ENCODE peak calls at places on chromosomes 2 and 18, in four cellular contexts. Q is fibroblast of lung, O is ovary, Z is A549. E is an unnamed sample.

GRCh38 chr2:232872826-232873225 is 2.8 kb downstream of the SNORC start:
- DNase-seq in O (no peak), Z (no peak), Q (no peak), E (no peak)

GRCh38 chr2:33766175-33766574 is 167.1 kb upstream of the FAM98A start:
- DNase-seq in O (no peak), Q (no peak), Z (no peak), E (no peak)

GRCh38 chr2:112491946-112492345 is 10.0 kb downstream of the TTL start:
- DNase-seq in Z (no peak), Q (no peak), O (no peak), E (no peak)

GRCh38 chr2:161161074-161161577 is 898 bp downstream of the TANK start:
- DNase-seq in Q (no peak), Z (no peak), O (no peak), E (no peak)

GRCh38 chr2:201262718-201263117 is 2.4 kb downstream of the CASP8 start:
- DNase-seq in O (no peak), Z (no peak), Q (no peak), E (no peak)

GRCh38 chr2:98569197-98569793 is 39.0 kb downstream of the COA5 start:
- DNase-seq in Z (peak; percentile 51), Q (no peak), O (peak; percentile 52), E (peak; percentile 60)

GRCh38 chr2:69255760-69256159 is 131.3 kb downstream of the GFPT1 start:
- DNase-seq in O (no peak), Q (no peak), Z (no peak), E (peak; percentile 49)

GRCh38 chr2:171726841-171727460 is 39.7 kb downstream of the DYNC1I2 start:
- DNase-seq in Q (no peak), O (no peak), Z (no peak), E (no peak)

GRCh38 chr2:232478571-232479340 is 8.9 kb downstream of the ECEL1 start:
- DNase-seq in Z (no peak), Q (no peak), O (peak; percentile 21), E (no peak)

GRCh38 chr2:133836691-133837090 is 268.4 kb upstream of the NCKAP5 start:
- DNase-seq in Q (no peak), O (no peak), Z (no peak), E (no peak)

GRCh38 chr2:160921401-160921964 is 238.7 kb upstream of the TANK start:
- DNase-seq in Q (no peak), O (peak; percentile 64), Z (no peak), E (peak; percentile 28)

GRCh38 chr18:79637921-79638855 is 41.4 kb upstream of the CTDP1 start:
- DNase-seq in O (no peak), Q (no peak), Z (no peak), E (no peak)

GRCh38 chr18:37286801-37287200 is 278.8 kb downstream of the CELF4 start:
- DNase-seq in Q (no peak), Z (no peak), O (no peak), E (no peak)

GRCh38 chr2:235268535-235268934 is 225.3 kb upstream of the AGAP1 start:
- DNase-seq in O (no peak), Q (peak; percentile 54), Z (no peak), E (no peak)

DNA sequence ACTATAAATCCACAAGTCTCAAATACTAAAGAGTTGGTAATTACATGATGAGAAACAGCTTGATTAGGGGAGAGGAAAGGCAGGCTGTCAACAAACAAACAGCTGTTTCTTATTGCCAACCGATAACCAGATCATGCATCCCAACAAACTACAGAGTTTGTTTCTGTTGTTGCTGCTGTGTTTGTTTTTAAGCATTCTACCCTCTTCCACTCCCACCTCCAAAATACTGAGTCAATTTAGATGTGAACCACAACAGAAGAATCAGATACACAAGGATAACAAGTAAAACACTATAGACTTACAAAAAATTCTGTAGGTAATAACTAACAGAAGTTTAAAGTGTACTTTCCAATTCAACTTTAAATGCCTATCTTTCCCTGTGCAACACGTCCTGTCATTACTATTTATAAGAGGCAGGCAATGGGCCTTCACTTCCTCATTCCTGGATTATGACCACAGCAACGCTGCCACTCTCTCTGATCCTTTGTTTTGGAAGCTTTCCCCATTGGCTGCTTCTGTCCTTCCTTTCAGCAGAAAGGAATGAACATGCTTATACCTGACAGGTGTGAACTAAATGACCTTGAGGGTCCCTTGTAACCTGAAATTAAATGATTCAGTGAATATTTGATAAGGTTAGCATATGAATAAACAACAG is 152.0 kb downstream of the SRBD1 start:
- DNase-seq in O (no peak), Q (peak; percentile 60), Z (peak; percentile 33), E (peak; percentile 62)
- H3K4me3 ChIP-seq in O (no peak overlapping the region), Q (no peak overlapping the region), Z (no peak overlapping the region), E (no peak overlapping the region)

DNA sequence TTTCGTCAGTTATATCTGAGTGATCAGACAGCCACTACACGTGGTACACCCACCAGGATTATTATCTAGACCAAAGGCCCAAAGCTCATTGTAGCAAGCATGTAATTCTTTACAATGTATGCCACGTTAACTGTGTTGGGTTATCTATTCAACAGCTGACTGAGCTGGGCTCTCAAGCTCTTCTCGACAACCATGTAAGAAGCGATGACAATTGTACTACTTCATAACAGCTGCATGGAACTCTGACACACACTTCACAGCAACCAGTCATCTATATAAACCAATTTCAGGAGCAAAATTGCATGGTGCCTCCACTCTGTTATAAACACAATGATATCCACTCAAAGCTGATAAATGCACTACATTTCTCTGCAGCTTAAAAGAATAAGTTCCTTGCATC is 701.8 kb downstream of the NR4A2 start:
- DNase-seq in Q (no peak), Z (no peak), O (no peak), E (peak; percentile 90)
- H3K4me1 ChIP-seq in Q (no peaks in the 10 kb centered on the region), Z (no peaks in the 10 kb centered on the region), O (no peaks in the 10 kb centered on the region), E (peaks cover 36% of the 10 kb centered on the region)

DNA sequence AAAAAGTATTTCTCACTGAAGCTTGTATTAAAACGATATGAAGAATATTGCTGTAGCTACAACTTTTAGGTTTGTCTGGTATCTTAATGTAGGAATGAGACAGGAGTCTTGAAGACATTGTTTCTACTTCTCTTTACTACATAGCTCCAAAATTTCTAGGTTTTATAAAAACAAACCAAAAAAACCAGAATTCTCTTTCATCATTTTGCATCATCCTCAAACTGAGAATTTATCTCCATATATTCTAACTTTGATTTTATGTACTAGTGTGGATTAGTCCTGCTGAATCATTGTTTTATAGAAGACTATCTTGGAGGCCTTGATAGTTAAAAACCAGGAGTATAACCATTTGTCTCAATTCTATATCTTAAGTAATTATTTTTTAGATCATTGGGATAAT is 100.2 kb downstream of the ICA1L start:
- DNase-seq in Z (no peak), Q (peak; percentile 37), O (no peak), E (no peak)
- H3K4me3 ChIP-seq in Z (no peak overlapping the region), Q (no peak overlapping the region), O (no peak overlapping the region), E (no peak overlapping the region)

DNA sequence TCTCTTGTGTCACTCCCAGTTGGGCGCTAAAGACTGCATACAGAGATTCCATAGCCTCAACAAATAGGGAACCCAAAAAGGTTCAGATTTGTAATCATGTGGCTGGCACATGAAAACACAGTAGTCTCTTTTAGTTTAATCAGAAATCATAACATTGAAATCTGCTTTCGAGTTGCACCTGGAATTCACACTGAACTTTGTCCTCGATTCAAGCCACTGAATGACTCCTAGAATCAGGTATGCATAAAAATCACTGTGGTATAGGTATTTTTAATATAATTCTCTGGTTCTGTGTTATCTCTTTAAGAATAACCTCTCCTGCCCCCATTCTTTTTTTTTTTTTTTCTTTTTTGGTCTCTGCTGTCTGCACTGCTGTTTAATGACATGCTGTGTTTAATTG is 150.2 kb downstream of the KCNH7 start:
- DNase-seq in O (no peak), Q (no peak), Z (no peak), E (no peak)
- H3K4me1 ChIP-seq in O (no peaks in the 10 kb centered on the region), Q (no peaks in the 10 kb centered on the region), Z (no peaks in the 10 kb centered on the region), E (no peaks in the 10 kb centered on the region)

DNA sequence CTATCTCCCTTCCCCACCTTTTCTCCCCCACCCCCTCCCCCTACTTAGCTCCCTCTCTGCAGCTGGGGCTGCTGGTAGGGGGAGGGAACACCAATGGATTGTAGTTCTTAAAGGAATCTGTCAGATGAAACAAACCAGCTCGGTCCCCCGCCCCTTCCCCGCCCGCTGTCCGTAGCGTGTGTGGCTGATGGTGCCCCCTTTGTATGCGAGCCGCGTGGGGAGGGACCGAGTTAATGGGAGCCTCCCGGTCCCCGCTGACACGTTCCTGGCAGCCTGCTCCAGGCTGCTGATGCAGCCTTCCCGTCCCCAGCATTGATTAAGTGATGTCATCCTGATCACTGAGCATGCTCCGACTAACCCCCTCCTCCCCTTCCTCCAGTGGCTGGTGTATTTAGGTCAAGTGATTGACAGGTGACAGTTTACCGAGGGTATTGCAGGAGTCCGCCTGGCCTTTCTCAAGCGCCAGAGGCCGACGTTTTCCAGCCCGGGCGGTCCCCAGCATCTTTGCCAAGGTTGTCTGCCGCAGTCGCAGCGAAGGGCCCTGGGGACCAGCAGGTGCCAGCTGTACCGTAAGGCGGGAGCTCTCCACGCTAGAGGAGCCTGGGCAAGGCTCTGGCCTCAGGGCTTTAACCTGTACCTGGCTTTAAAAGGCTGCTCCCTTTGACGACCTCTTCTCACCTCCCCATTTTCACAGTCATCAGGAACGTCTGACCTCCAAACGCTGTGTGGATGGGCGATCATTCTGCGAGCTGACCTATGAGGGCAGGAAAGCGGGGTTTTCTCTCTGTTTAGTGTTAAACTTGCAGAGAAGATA is 1.8 kb downstream of the KIF5C start:
- DNase-seq in Q (no peak), O (no peak), Z (no peak), E (no peak)
- H3K4me3 ChIP-seq in Q (no peak overlapping the region), O (no peak overlapping the region), Z (peak overlapping the region; percentile 59), E (no peak overlapping the region)

GRCh38 chr18:44846450-44846849 is 165.8 kb downstream of the SETBP1 start:
- DNase-seq in Z (no peak), O (no peak), Q (no peak), E (no peak)
- H3K4me1 ChIP-seq in Z (no peaks in the 10 kb centered on the region), O (peaks cover 3% of the 10 kb centered on the region), Q (no peaks in the 10 kb centered on the region), E (peaks cover 5% of the 10 kb centered on the region)

DNA sequence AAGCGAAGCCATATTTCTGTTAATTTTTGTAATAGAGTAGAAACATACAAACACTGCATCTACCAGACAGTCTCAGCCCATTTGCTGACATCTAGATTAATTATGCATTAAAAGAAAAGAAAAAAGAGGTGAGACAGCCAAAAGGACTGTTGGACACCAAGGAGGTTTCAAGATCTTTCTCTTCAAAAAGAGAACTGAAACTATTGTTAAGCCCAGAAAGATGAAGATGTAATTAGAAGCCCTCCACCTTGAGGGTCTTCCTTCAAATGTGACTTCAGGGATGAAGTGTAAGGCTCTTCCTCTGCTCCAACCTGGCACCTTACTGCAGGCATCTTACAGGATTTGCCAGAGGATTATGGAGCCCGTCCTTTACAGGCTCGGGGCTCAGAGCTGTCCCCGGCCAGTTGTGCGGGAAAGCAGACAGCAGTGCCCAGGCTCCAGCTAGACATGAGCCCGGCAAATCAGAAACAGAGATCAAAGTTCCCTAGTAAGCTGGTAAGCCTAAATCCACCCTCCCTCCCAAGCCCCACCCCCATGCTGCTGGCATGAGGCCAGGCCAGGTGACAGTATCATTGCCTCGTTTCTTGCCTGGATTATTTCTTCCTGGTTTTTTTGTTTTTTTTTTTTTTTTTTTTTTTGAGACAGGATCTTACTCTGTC is 38.9 kb downstream of the ADI1 start:
- DNase-seq in Q (no peak), Z (no peak), O (no peak), E (no peak)
- H3K4me3 ChIP-seq in Q (no peak overlapping the region), Z (no peak overlapping the region), O (no peak overlapping the region), E (no peak overlapping the region)

E was measured in SJCRH30.